ENCODE peak calls at places on chromosomes 4 and X, in nine cellular contexts. P, E, J, G, L, F, D, N and V are unnamed samples.

GRCh38 chr4:78954048-78954666 is 14.9 kb upstream of the PAQR3 start:
- DNase-seq in E (peak), L (peak), D (no peak), N (no peak), F (peak), G (no peak), J (no peak), P (no peak), V (no peak)

GRCh38 chrX:130615941-130616340 is 214.2 kb downstream of the RBMX2 start:
- DNase-seq in N (no peak), D (no peak), G (no peak), J (no peak), E (no peak), P (no peak), F (no peak), L (no peak), V (no peak)

GRCh38 chr4:86972997-86973396 is 38.2 kb downstream of the AFF1 start:
- DNase-seq in E (peak), F (peak), G (no peak), P (no peak), L (no peak), N (no peak), D (no peak), J (no peak), V (no peak)

GRCh38 chr4:121674696-121675095 is 22.1 kb downstream of the ANXA5 start:
- DNase-seq in P (no peak), N (no peak), J (no peak), G (no peak), D (no peak), L (no peak), E (no peak), F (no peak), V (no peak)

GRCh38 chr4:152516156-152516555 is 19.7 kb downstream of the FBXW7 start:
- DNase-seq in L (peak), J (no peak), D (no peak), E (no peak), N (no peak), G (peak), F (peak), P (no peak), V (no peak)

GRCh38 chr4:20251796-20252655 is at the start of gene SLIT2:
- DNase-seq in J (peak), G (peak), F (peak), E (peak), N (peak), P (peak), L (peak), D (peak), V (no peak)

GRCh38 chr4:1115528-1116293 is 2.3 kb upstream of the RNF212 start:
- DNase-seq in E (no peak), J (no peak), G (no peak), N (no peak), L (peak), F (no peak), P (no peak), D (no peak), V (no peak)

GRCh38 chr4:153295131-153295755 is 49.2 kb upstream of the MND1 start:
- DNase-seq in P (no peak), G (no peak), L (no peak), F (no peak), E (no peak), N (no peak), D (no peak), J (no peak), V (no peak)

GRCh38 chr4:78057600-78058560 is 757 bp downstream of the FRAS1 start:
- DNase-seq in D (peak), L (peak), G (peak), J (peak), F (peak), P (peak), E (peak), N (peak), V (peak)

GRCh38 chr4:145731026-145731425 is 51.1 kb downstream of the C4orf51 start:
- DNase-seq in N (no peak), E (peak), P (no peak), D (no peak), G (peak), F (peak), L (peak), J (no peak), V (no peak)

GRCh38 chrX:69319376-69319775 is 154.1 kb upstream of the PJA1 start:
- DNase-seq in N (no peak), G (no peak), F (no peak), J (no peak), P (no peak), E (no peak), D (no peak), L (no peak), V (no peak)

GRCh38 chrX:153924149-153924861 is 1.8 kb downstream of the ARHGAP4 start:
- DNase-seq in F (peak), G (no peak), J (no peak), E (peak), D (no peak), L (peak), N (no peak), P (peak), V (peak)

GRCh38 chr4:60042941-60043340 is 1157.2 kb upstream of the ADGRL3 start:
- DNase-seq in F (no peak), P (no peak), D (no peak), N (no peak), E (no peak), G (no peak), J (no peak), L (no peak), V (no peak)

GRCh38 chrX:147537172-147537571 is 374.5 kb upstream of the FMR1 start:
- DNase-seq in E (no peak), F (no peak), D (no peak), J (no peak), G (no peak), L (no peak), P (no peak), N (no peak), V (no peak)

GRCh38 chrX:28542791-28543190 is 44.5 kb upstream of the IL1RAPL1 start:
- DNase-seq in N (no peak), J (no peak), G (no peak), D (no peak), L (no peak), P (no peak), F (no peak), E (no peak), V (no peak)

GRCh38 chrX:25079020-25079419 is 63.3 kb upstream of the ARX start:
- DNase-seq in E (no peak), F (no peak), N (no peak), D (no peak), J (no peak), P (no peak), L (no peak), G (no peak), V (no peak)
- H3K4me3 ChIP-seq in E (no peak), F (no peak), N (no peak), D (no peak), J (no peak), P (no peak), L (no peak), G (no peak), V (no peak)

GRCh38 chr4:6221851-6222760 is 21.8 kb upstream of the JAKMIP1 start:
- DNase-seq in L (peak), G (no peak), J (no peak), D (peak), N (no peak), P (peak), E (peak), F (peak), V (peak)
- H3K4me3 ChIP-seq in L (no peak), G (no peak), J (no peak), D (peak), N (peak), P (peak), E (no peak), F (peak), V (no peak)

GRCh38 chrX:72297953-72298730 is 7.6 kb downstream of the CITED1 start:
- DNase-seq in N (no peak), D (no peak), E (peak), J (no peak), F (peak), G (no peak), L (no peak), P (no peak), V (no peak)
- H3K4me3 ChIP-seq in N (no peak), D (no peak), E (no peak), J (no peak), F (no peak), G (no peak), L (no peak), P (no peak), V (no peak)

DNA sequence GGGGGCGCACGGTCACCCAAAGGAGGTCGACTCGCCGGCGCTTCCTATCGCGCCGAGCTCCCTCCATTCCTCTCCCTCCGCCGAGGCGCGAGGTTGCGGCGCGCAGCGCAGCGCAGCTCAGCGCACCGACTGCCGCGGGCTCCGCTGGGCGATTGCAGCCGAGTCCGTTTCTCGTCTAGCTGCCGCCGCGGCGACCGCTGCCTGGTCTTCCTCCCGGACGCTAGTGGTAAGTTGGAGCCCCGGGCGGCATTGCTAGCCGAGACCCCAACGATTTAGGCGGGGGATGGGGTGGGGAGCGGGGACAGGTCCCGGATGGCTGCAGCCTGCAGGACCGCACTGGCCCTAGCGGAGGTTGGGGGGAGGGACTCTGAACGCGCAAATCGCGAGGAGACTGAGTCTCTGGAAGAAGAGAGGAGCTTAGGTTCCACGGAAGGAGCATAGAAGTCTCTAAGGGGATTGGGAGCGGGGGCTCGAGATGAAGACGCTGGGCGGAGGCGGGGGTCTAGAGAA is 603 bp downstream of the HTR2C start:
- DNase-seq in F (peak), L (peak), N (no peak), P (no peak), G (no peak), J (no peak), D (no peak), E (no peak), V (no peak)
- H3K4me3 ChIP-seq in F (peak), L (no peak), N (no peak), P (peak), G (no peak), J (no peak), D (peak), E (no peak), V (no peak)

DNA sequence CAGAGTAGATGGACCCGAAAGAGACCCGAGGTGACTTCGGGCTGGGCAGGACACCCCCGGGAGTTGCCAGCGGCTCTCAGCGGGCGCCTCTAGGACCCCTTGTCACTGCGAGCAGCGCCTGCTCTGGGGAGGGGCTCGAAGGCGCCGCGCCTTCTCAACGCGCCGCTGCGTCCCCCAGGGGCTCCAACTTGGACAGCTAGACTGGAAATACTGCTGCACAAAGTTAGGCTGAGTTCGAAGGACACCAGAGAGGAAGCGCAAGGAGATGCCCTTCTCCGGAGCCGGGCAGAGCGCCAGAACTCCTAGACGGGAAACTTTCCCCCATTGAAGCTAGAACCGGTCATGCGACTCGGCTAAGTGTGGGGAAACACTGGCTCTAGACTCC is 493 bp upstream of the KCNIP4 start:
- DNase-seq in D (no peak), G (no peak), L (peak), F (peak), N (no peak), J (no peak), E (no peak), P (no peak), V (no peak)
- H3K4me3 ChIP-seq in D (peak), G (peak), L (no peak), F (peak), N (peak), J (no peak), E (peak), P (no peak), V (no peak)